ENCODE peak calls at places on chromosomes 3 and 15, in nine cellular contexts. J is HCT116, Y is suprapubic skin, M is heart left ventricle, P is A549, Q is cardiac muscle cell, B is H1, T is mucosa of descending colon, I is Panc1. C is an unnamed sample. For H3K4me1, the result is how much of the 10 kb centered on the place peaks cover.

GRCh38 chr3:20666091-20666490 is 480.1 kb upstream of the SGO1 start:
- DNase-seq in M (no peak), T (no peak), B (no peak), J (no peak), Y (no peak), Q (peak), P (no peak), I (no peak), C (no peak)

GRCh38 chr3:4309476-4310121 is 6.4 kb downstream of the SETMAR start:
- DNase-seq in Q (no peak), B (no peak), Y (no peak), P (no peak), J (no peak), M (no peak), T (no peak), I (no peak), C (no peak)

GRCh38 chr3:150091626-150092025 is 120.9 kb upstream of the PFN2 start:
- DNase-seq in T (no peak), I (no peak), Q (no peak), M (no peak), Y (no peak), P (no peak), B (no peak), J (no peak), C (no peak)

GRCh38 chr3:190772831-190773230 is 89.7 kb downstream of the GMNC start:
- DNase-seq in B (no peak), T (no peak), M (no peak), I (no peak), J (no peak), P (no peak), Q (no peak), Y (no peak), C (peak)

GRCh38 chr3:185318136-185318535 is 44.8 kb upstream of the MAP3K13 start:
- DNase-seq in J (no peak), T (no peak), B (no peak), M (no peak), Y (no peak), P (no peak), I (no peak), Q (peak), C (peak)

GRCh38 chr3:134796313-134797079 is 1.4 kb downstream of the EPHB1 start:
- DNase-seq in P (no peak), B (no peak), M (no peak), J (no peak), Q (peak), I (no peak), T (no peak), Y (no peak), C (peak)

GRCh38 chr15:87224409-87224808 is 1032.1 kb downstream of the NTRK3 start:
- DNase-seq in P (no peak), I (no peak), Y (no peak), B (no peak), Q (no peak), M (no peak), T (no peak), J (no peak), C (no peak)

GRCh38 chr3:87793322-87793877 is 265.4 kb downstream of the CGGBP1 start:
- DNase-seq in J (no peak), Y (no peak), P (no peak), Q (no peak), I (no peak), T (no peak), M (no peak), B (no peak), C (peak)

GRCh38 chr3:111669926-111670630 is 74.9 kb upstream of the ZBED2 start:
- DNase-seq in T (no peak), Q (peak), P (no peak), I (no peak), J (no peak), B (no peak), Y (no peak), M (no peak), C (no peak)

GRCh38 chr15:56964182-56964581 is 45.7 kb downstream of the TCF12 start:
- DNase-seq in Y (no peak), Q (peak), T (no peak), M (no peak), J (no peak), P (no peak), I (no peak), B (no peak), C (no peak)

DNA sequence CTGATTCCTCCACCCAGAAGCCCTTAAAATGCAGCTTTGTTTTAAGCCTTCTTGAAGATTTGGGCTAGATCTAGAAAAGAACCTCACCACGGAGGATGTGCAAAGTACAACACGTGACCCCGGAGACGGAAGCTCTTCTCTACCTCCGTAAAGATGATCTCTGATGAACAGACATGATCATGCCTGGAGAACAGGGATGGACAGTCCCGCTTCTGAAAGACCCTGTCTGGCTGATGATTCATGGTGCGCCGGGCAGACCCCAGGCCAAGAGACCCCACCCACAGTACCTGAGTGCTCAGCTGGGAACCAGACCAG is 60.7 kb upstream of the TFRC start:
- DNase-seq in P (no peak), M (no peak), Y (no peak), T (no peak), J (no peak), B (no peak), Q (no peak), I (no peak), C (no peak)
- H3K4me1 ChIP-seq in P (under half), M (under half), Y (under half), T (under half), J (under half), B (under half), Q (under half), I (under half), C (under half)

GRCh38 chr3:28291577-28291976 is 50.2 kb downstream of the CMC1 start:
- DNase-seq in Q (no peak), M (no peak), T (no peak), B (no peak), I (no peak), P (no peak), Y (no peak), J (no peak), C (no peak)

GRCh38 chr3:28299705-28300104 is 48.8 kb upstream of the ZCWPW2 start:
- DNase-seq in Y (no peak), J (no peak), T (no peak), M (no peak), Q (no peak), I (no peak), P (no peak), B (no peak), C (peak)

GRCh38 chr3:28292622-28293021 is 51.2 kb downstream of the CMC1 start:
- DNase-seq in B (no peak), Q (no peak), M (no peak), I (no peak), P (no peak), Y (no peak), T (no peak), J (no peak), C (no peak)

GRCh38 chr3:28294667-28295413 is 53.4 kb downstream of the CMC1 start:
- DNase-seq in I (no peak), Q (no peak), Y (no peak), B (no peak), P (no peak), T (no peak), J (no peak), M (no peak), C (no peak)

GRCh38 chr3:28295819-28296364 is 52.6 kb upstream of the ZCWPW2 start:
- DNase-seq in M (no peak), Y (no peak), Q (peak), I (no peak), T (no peak), B (no peak), P (no peak), J (no peak), C (no peak)
- H3K4me3 ChIP-seq in M (no peak), Y (no peak), Q (no peak), I (no peak), T (no peak), B (no peak), P (no peak), J (no peak), C (peak)

GRCh38 chr3:122955916-122956684 is 71.5 kb downstream of the SEMA5B start:
- DNase-seq in Q (no peak), P (no peak), Y (no peak), I (no peak), J (no peak), M (no peak), B (no peak), T (no peak), C (peak)
- TF ChIP-seq CTCF in Q (no peak), P (no peak), Y (no peak), I (no peak), J (no peak), M (no peak), B (no peak), T (no peak), C (no peak)

DNA sequence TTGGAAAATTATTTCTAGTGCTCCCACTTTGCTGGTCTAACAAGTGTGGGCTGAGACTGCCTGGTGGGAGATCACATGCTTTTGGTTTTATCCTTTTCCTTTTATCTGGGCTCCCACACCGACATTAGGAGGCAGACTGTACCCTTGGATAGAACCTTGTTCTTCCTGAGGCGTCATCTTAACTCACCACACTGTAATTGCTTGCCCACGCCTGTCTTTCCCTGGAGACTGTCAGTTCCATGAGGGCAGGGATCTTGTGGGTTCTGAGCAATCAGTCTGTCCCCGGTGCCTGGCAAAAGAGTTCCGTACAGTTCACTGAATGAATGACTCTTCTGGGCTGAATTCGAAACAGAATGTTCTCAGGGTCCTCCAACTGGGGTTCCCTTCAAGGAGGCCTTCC is 124.6 kb upstream of the ABHD17C start:
- DNase-seq in Y (peak), P (no peak), I (no peak), T (no peak), B (no peak), J (no peak), M (no peak), Q (peak), C (peak)
- H3K4me1 ChIP-seq in Y (under half), P (under half), I (under half), T (under half), B (under half), J (under half), M (under half), Q (under half), C (under half)

GRCh38 chr3:181719298-181719859 is 7.7 kb downstream of the SOX2 start:
- DNase-seq in P (no peak), Y (no peak), I (no peak), M (no peak), J (no peak), B (no peak), T (no peak), Q (no peak), C (no peak)
- H3K4me3 ChIP-seq in P (no peak), Y (no peak), I (no peak), M (no peak), J (no peak), B (no peak), T (no peak), Q (no peak), C (no peak)

GRCh38 chr3:39668420-39668819 is 141.0 kb upstream of the MYRIP start:
- DNase-seq in P (peak), Q (peak), T (peak), I (no peak), B (no peak), Y (no peak), J (peak), M (no peak), C (no peak)
- TF ChIP-seq CTCF in P (peak), Q (peak), T (peak), I (peak), B (no peak), Y (peak), J (peak), M (peak), C (peak)

DNA sequence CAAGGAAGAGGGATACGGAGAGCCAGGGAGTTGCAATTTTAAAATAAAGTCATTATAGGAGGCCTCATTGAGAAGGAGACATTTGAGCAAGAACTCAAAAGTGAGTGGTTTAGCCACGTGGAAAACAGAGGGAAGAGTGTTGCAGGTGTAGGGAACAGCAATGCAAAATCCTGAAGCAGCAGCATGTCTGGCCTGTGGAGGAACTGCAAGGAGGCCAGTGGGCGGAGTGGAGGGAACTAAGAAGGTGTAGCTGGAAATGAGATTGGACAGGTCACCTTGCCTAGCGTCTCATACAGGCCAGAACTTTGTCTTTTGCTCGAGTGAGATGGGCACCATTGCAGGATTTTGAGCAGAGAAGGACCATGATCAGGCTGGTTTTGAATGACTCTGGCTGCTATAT is 34.9 kb downstream of the SAXO2 start:
- DNase-seq in M (no peak), T (no peak), Q (no peak), I (no peak), Y (no peak), P (no peak), B (no peak), J (no peak), C (no peak)
- H3K4me1 ChIP-seq in M (under half), T (under half), Q (under half), I (under half), Y (under half), P (under half), B (under half), J (under half), C (under half)